ENCODE peak calls at places on chromosomes 11 and 22, in four cellular contexts. N is CD14-positive monocyte, T is fibroblast of lung, K is left lung. X is an unnamed sample.

GRCh38 chr11:78659326-78660319 is 85.0 kb upstream of the NARS2 start:
- DNase-seq in K (no peak), T (no peak), N (no peak), X (no peak)

GRCh38 chr22:19050117-19050516 is 72.1 kb downstream of the DGCR2 start:
- DNase-seq in N (no peak), K (no peak), T (no peak), X (no peak)

GRCh38 chr11:74318241-74318932 is 6.9 kb upstream of the P4HA3 start:
- DNase-seq in K (no peak), N (no peak), T (peak; percentile 14), X (no peak)

GRCh38 chr11:10564692-10565318 is 3.7 kb downstream of the LYVE1 start:
- DNase-seq in N (no peak), T (peak; percentile 48), K (no peak), X (no peak)

GRCh38 chr11:75264971-75265370 is 24.4 kb downstream of the TPBGL start:
- DNase-seq in T (no peak), K (no peak), N (peak; percentile 45), X (peak; percentile 68)

GRCh38 chr11:77590194-77590591 is 440 bp downstream of the AQP11 start:
- DNase-seq in K (no peak), T (peak; percentile 46), N (no peak), X (no peak)

GRCh38 chr22:46111645-46112306 is 38.5 kb upstream of the PPARA start:
- DNase-seq in T (no peak), K (no peak), N (no peak), X (no peak)

GRCh38 chr11:44607987-44608386 is 42.5 kb downstream of the CD82 start:
- DNase-seq in T (peak; percentile 79), K (no peak), N (no peak), X (no peak)

GRCh38 chr11:125402436-125402835 is 93.6 kb downstream of the FEZ1 start:
- DNase-seq in N (no peak), K (no peak), T (peak; percentile 59), X (no peak)

GRCh38 chr22:37328017-37328416 is 45.7 kb downstream of the CYTH4 start:
- DNase-seq in N (no peak), K (no peak), T (peak; percentile 47), X (no peak)

GRCh38 chr11:107816028-107816427 is 42.6 kb downstream of the SLC35F2 start:
- DNase-seq in K (no peak), T (no peak), N (no peak), X (no peak)

GRCh38 chr11:19903620-19904069 is 191.0 kb downstream of the NAV2 start:
- DNase-seq in T (peak; percentile 84), N (no peak), K (no peak), X (no peak)

GRCh38 chr11:43243901-43244300 is 67.9 kb upstream of the API5 start:
- DNase-seq in N (no peak), T (no peak), K (no peak), X (no peak)

GRCh38 chr11:65716294-65716693 is 4.2 kb downstream of the KAT5 start:
- DNase-seq in T (no peak), K (no peak), N (no peak), X (no peak)
- TF ChIP-seq CTCF in T (no peak), K (no peak), N (no peak), X (no peak)

DNA sequence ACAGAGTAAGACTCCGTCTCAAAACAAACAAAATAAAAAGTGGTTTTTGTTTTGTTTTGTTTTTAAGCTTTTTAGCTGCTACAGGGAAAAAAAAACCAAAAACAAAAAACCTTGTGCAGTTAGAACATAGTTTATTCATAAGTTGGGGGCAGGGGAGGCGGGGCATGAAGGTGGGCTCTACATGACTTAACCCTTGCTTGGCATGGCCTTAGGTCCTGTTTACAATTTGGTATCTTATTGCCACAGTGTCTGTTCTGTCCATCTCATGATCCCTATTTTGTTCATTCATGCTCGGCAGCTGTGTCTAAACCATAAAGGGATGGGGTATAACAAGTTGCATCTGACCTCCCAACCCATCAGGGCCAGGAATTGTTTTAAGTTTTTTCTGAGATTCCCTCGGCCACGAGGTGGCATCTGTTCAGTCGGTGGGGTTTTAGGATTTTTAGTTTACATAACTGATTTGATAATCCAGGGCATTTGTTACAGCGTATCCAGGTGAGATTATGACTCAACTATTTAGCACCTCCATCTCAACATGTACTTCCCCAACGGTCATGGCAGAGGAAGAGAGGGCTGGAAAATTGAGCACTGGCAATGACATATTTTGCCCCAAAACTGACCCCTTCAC is 6.9 kb downstream of the AP5B1 start:
- DNase-seq in T (no peak), N (no peak), K (no peak), X (no peak)
- TF ChIP-seq CTCF in T (no peak), N (no peak), K (no peak), X (no peak)

GRCh38 chr11:111833524-111833923 is 37.9 kb downstream of the ALG9 start:
- DNase-seq in N (no peak), T (no peak), K (no peak), X (no peak)
- TF ChIP-seq CTCF in N (no peak), T (no peak), K (no peak), X (peak; percentile 58)

GRCh38 chr11:122721201-122721963 is 65.9 kb downstream of the UBASH3B start:
- DNase-seq in N (no peak), K (no peak), T (peak; percentile 56), X (no peak)
- TF ChIP-seq CTCF in N (no peak), K (no peak), T (no peak), X (no peak)

DNA sequence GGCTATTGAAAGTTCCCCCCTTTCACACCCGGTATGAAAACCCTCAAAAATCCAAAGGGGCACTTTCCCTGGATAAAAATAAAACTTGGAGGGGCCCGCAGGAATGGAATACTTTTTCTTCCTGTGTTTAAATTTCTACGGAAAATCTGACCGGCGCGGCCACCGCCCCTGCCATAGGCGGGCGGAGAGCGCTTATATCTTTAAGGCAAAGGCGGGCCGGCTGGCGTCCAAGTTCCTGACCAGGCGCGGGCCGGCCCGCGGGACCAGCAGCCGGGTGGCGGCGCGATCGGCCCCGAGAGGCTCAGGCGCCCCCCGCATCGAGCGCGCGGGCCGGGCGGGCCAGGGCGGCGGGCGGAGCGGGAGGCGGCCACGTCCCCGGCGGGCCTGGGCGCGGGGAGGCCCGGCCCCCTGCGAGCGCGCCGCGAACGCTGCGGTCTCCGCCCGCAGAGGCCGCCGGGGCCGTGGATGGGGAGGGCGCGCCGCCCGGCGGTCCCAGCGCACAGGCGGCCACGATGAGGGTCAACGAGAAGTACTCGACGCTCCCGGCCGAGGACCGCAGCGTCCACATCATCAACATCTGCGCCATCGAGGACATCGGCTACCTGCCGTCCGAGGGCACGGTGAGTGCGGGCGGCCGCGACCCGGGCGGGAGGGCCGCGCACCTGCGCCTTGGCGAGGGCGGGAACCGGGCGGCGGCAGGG is at the start of gene ANO1:
- DNase-seq in T (no peak), K (peak; percentile 64), N (no peak), X (peak; percentile 47)
- TF ChIP-seq CTCF in T (no peak), K (no peak), N (no peak), X (no peak)